ENCODE peak calls at places on chromosome 19, in nine cellular contexts. Z is A549, W is H1, R is ovary, G is tibial artery, N is aorta, S is psoas muscle, Y is cardiac muscle cell, K is thyroid gland. J is an unnamed sample.

GRCh38 chr19:38924383-38924782 is 6.2 kb downstream of the SARS2 start:
- DNase-seq in Z (no peak), W (no peak), R (no peak), G (peak; percentile 25), N (no peak), S (no peak), Y (no peak), K (no peak), J (no peak)

GRCh38 chr19:48627211-48627864 is 8.0 kb downstream of the SPHK2 start:
- DNase-seq in Z (no peak), W (no peak), R (peak; percentile 41), G (peak; percentile 72), N (no peak), S (no peak), Y (no peak), K (no peak), J (no peak)

GRCh38 chr19:37969695-37970094 is 62.7 kb downstream of the SIPA1L3 start:
- DNase-seq in Z (no peak), W (no peak), R (no peak), G (no peak), N (no peak), S (no peak), Y (no peak), K (no peak), J (no peak)

GRCh38 chr19:46514589-46515289 is 19.1 kb upstream of the PNMA8B start:
- DNase-seq in Z (no peak), W (no peak), R (no peak), G (no peak), N (no peak), S (no peak), Y (no peak), K (no peak), J (no peak)

GRCh38 chr19:56983148-56983547 is 136.6 kb upstream of the USP29 start:
- DNase-seq in Z (no peak), W (no peak), R (no peak), G (no peak), N (no peak), S (no peak), Y (no peak), K (no peak), J (no peak)

GRCh38 chr19:53883231-53883661 is 1.2 kb downstream of the PRKCG start:
- DNase-seq in Z (no peak), W (no peak), R (no peak), G (no peak), N (no peak), S (no peak), Y (no peak), K (no peak), J (no peak)

GRCh38 chr19:903266-903797 is 9.7 kb downstream of the R3HDM4 start:
- DNase-seq in Z (no peak), W (no peak), R (peak; percentile 32), G (no peak), N (no peak), S (no peak), Y (no peak), K (peak; percentile 47), J (no peak)

GRCh38 chr19:2140193-2140545 is 11.2 kb downstream of the AP3D1 start:
- DNase-seq in Z (no peak), W (no peak), R (no peak), G (no peak), N (no peak), S (no peak), Y (no peak), K (no peak), J (no peak)

GRCh38 chr19:56707821-56708220 is 36.3 kb upstream of the ZNF835 start:
- DNase-seq in Z (no peak), W (no peak), R (no peak), G (no peak), N (no peak), S (no peak), Y (no peak), K (no peak), J (no peak)

GRCh38 chr19:41542622-41543021 is 33.3 kb upstream of the CEACAM21 start:
- DNase-seq in Z (no peak), W (no peak), R (no peak), G (no peak), N (no peak), S (no peak), Y (no peak), K (no peak), J (no peak)
- H3K4me1 ChIP-seq in Z (no peaks in the 10 kb centered on the region), W (no peaks in the 10 kb centered on the region), R (no peaks in the 10 kb centered on the region), G (no peaks in the 10 kb centered on the region), N (no peaks in the 10 kb centered on the region), S (no peaks in the 10 kb centered on the region), Y (no peaks in the 10 kb centered on the region), K (no peaks in the 10 kb centered on the region), J (no peaks in the 10 kb centered on the region)

DNA sequence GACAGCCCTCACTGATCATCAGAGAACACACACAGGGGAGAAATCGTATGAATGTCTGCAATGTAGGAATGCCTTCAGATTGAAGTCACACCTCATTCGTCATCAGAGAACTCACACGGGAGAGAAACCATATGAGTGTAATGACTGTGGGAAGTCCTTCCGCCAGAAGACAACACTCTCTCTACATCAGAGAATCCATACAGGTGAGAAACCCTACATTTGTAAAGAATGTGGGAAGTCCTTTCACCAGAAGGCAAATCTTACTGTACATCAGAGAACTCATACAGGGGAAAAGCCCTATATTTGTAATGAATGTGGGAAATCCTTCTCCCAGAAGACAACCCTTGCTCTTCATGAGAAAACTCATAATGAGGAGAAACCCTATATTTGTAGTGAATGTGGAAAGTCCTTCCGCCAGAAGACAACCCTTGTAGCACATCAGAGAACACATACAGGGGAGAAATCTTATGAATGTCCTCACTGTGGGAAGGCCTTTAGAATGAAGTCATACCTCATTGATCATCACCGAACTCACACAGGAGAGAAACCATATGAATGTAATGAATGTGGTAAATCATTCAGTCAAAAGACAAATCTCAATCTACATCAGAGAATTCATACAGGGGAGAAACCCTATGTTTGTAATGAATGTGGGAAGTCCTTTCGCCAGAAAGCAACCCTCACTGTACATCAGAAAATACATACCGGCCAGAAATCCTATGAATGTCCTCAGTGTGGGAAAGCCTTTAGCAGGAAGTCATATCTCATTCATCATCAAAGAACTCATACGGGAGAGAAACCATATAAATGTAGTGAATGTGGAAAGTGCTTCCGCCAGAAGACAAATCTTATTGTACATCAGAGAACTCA is 32.5 kb downstream of the ZNF567 start:
- DNase-seq in Z (no peak), W (no peak), R (no peak), G (no peak), N (no peak), S (no peak), Y (peak; percentile 9), K (no peak), J (no peak)
- H3K4me3 ChIP-seq in Z (no peak overlapping the region), W (peak overlapping the region; percentile 15), R (no peak overlapping the region), G (no peak overlapping the region), N (peak overlapping the region; percentile 36), S (no peak overlapping the region), Y (no peak overlapping the region), K (no peak overlapping the region), J (no peak overlapping the region)

DNA sequence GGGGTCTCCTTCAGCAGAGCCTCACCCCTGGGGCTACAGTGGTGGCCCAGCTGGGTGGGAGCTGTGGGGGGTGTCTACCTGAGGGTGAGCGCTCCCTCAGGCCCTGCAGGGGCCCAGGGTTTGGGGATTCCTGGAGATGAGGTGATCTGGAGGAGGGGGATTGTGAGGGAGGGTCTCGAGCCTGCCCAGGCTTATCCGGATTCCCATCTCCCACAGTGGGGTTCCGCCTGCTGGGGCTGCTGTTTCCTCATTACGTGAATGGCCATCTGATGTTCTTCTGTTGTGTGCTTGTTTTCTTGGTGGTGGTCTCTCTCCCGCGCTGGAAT is 4.4 kb downstream of the PPP1R37 start:
- DNase-seq in Z (no peak), W (no peak), R (no peak), G (no peak), N (no peak), S (no peak), Y (no peak), K (no peak), J (no peak)
- H3K4me1 ChIP-seq in Z (peaks cover 60% of the 10 kb centered on the region), W (no peaks in the 10 kb centered on the region), R (peaks cover 33% of the 10 kb centered on the region), G (peaks cover 55% of the 10 kb centered on the region), N (peaks cover 2% of the 10 kb centered on the region), S (peaks cover 86% of the 10 kb centered on the region), Y (peaks cover 23% of the 10 kb centered on the region), K (peaks cover 84% of the 10 kb centered on the region), J (peaks cover 34% of the 10 kb centered on the region)

GRCh38 chr19:12867120-12868099 is 13.8 kb downstream of the DNASE2 start:
- DNase-seq in Z (no peak), W (peak; percentile 79), R (peak; percentile 88), G (no peak), N (no peak), S (peak; percentile 43), Y (peak; percentile 72), K (peak; percentile 49), J (no peak)
- H3K4me3 ChIP-seq in Z (peak overlapping the region; percentile 31), W (peak overlapping the region; percentile 65), R (peak overlapping the region; percentile 27), G (no peak overlapping the region), N (no peak overlapping the region), S (peak overlapping the region; percentile 46), Y (peak overlapping the region; percentile 35), K (no peak overlapping the region), J (no peak overlapping the region)

GRCh38 chr19:43782689-43783231 is 2.0 kb upstream of the KCNN4 start:
- DNase-seq in Z (no peak), W (no peak), R (no peak), G (no peak), N (no peak), S (no peak), Y (no peak), K (no peak), J (no peak)

GRCh38 chr19:43784251-43784980 is 3.6 kb upstream of the KCNN4 start:
- DNase-seq in Z (peak; percentile 92), W (no peak), R (no peak), G (peak; percentile 70), N (peak; percentile 74), S (peak; percentile 65), Y (peak; percentile 72), K (no peak), J (no peak)

GRCh38 chr19:43784981-43785808 is 4.4 kb upstream of the KCNN4 start:
- DNase-seq in Z (peak; percentile 81), W (no peak), R (no peak), G (peak; percentile 67), N (peak; percentile 70), S (peak; percentile 46), Y (peak; percentile 72), K (peak; percentile 17), J (peak; percentile 63)

GRCh38 chr19:43782311-43782660 is 1.5 kb upstream of the KCNN4 start:
- DNase-seq in Z (no peak), W (no peak), R (no peak), G (no peak), N (no peak), S (no peak), Y (no peak), K (no peak), J (no peak)

GRCh38 chr19:43783636-43784035 is 2.9 kb upstream of the KCNN4 start:
- DNase-seq in Z (no peak), W (no peak), R (no peak), G (no peak), N (no peak), S (no peak), Y (no peak), K (no peak), J (no peak)
- H3K4me1 ChIP-seq in Z (peaks cover 66% of the 10 kb centered on the region), W (no peaks in the 10 kb centered on the region), R (no peaks in the 10 kb centered on the region), G (peaks cover 8% of the 10 kb centered on the region), N (no peaks in the 10 kb centered on the region), S (no peaks in the 10 kb centered on the region), Y (no peaks in the 10 kb centered on the region), K (no peaks in the 10 kb centered on the region), J (no peaks in the 10 kb centered on the region)

GRCh38 chr19:13507053-13507611 is 853 bp upstream of the CACNA1A start:
- DNase-seq in Z (no peak), W (no peak), R (no peak), G (no peak), N (no peak), S (no peak), Y (peak; percentile 40), K (no peak), J (no peak)
- H3K4me3 ChIP-seq in Z (no peak overlapping the region), W (peak overlapping the region; percentile 99), R (no peak overlapping the region), G (no peak overlapping the region), N (no peak overlapping the region), S (no peak overlapping the region), Y (peak overlapping the region; percentile 56), K (no peak overlapping the region), J (no peak overlapping the region)

J was measured in BE2C.